ENCODE peak calls at places on chromosomes 7 and 10, in eight cellular contexts. A, N, W, Q, S, O, X and J are unnamed samples.

GRCh38 chr7:32077806-32078205 is 7.6 kb upstream of the PDE1C start:
- DNase-seq in A (no peak), Q (no peak), N (no peak), O (no peak), W (no peak), X (no peak), S (no peak), J (no peak)

GRCh38 chr7:2104716-2105115 is 128.0 kb downstream of the MAD1L1 start:
- DNase-seq in W (no peak), O (no peak), S (no peak), Q (no peak), X (no peak), A (no peak), N (no peak), J (no peak)

GRCh38 chr7:110591341-110591740 is 499.6 kb upstream of the LRRN3 start:
- DNase-seq in N (no peak), O (peak; percentile 17), A (no peak), Q (no peak), W (no peak), X (no peak), S (no peak), J (peak; percentile 8)

GRCh38 chr7:2411049-2411448 is 7.6 kb downstream of the CHST12 start:
- DNase-seq in X (no peak), Q (no peak), W (no peak), A (no peak), N (no peak), O (no peak), S (no peak), J (no peak)

GRCh38 chr7:86643478-86644281 is at the start of gene GRM3:
- DNase-seq in W (no peak), Q (no peak), X (peak; percentile 29), A (no peak), N (peak; percentile 72), O (no peak), S (no peak), J (no peak)

GRCh38 chr7:143238289-143238995 is 16.6 kb downstream of the TAS2R40 start:
- DNase-seq in Q (no peak), W (no peak), A (no peak), O (no peak), N (no peak), X (no peak), S (no peak), J (no peak)

GRCh38 chr7:155899596-155899995 is 87.3 kb upstream of the SHH start:
- DNase-seq in X (no peak), Q (no peak), N (no peak), O (no peak), A (no peak), S (no peak), W (no peak), J (no peak)

GRCh38 chr10:26015092-26015491 is 81.1 kb downstream of the MYO3A start:
- DNase-seq in A (no peak), N (no peak), X (no peak), S (no peak), Q (no peak), W (no peak), O (no peak), J (no peak)